ENCODE peak calls at places on chromosome 1, in six cellular contexts. One of them, this sample, is unnamed.

GRCh38 chr1:236663934-236664333 is 22.4 kb upstream of the ACTN2 start:
- DNase-seq in effector memory CD8-positive, alpha-beta T cell: no peak
- DNase-seq in iris pigment epithelial cell: peak
- DNase-seq in astrocyte of the spinal cord: no peak
- DNase-seq in nephron progenitor cell: no peak
- DNase-seq in fibroblast of the conjunctiva: no peak
- DNase-seq in this sample: no peak

GRCh38 chr1:84620720-84621313 is 46.6 kb upstream of the CTBS start:
- DNase-seq in astrocyte of the spinal cord: peak
- DNase-seq in effector memory CD8-positive, alpha-beta T cell: peak
- DNase-seq in fibroblast of the conjunctiva: peak
- DNase-seq in iris pigment epithelial cell: peak
- DNase-seq in nephron progenitor cell: peak
- DNase-seq in this sample: peak

GRCh38 chr1:151362308-151363155 is 10.0 kb downstream of the SELENBP1 start:
- DNase-seq in astrocyte of the spinal cord: no peak
- DNase-seq in iris pigment epithelial cell: no peak
- DNase-seq in effector memory CD8-positive, alpha-beta T cell: no peak
- DNase-seq in fibroblast of the conjunctiva: no peak
- DNase-seq in nephron progenitor cell: no peak
- DNase-seq in this sample: no peak

GRCh38 chr1:24875257-24875656 is 54.8 kb downstream of the RUNX3 start:
- DNase-seq in fibroblast of the conjunctiva: no peak
- DNase-seq in effector memory CD8-positive, alpha-beta T cell: no peak
- DNase-seq in astrocyte of the spinal cord: no peak
- DNase-seq in nephron progenitor cell: no peak
- DNase-seq in iris pigment epithelial cell: no peak
- DNase-seq in this sample: no peak

GRCh38 chr1:42730002-42730401 is 10.0 kb downstream of the CLDN19 start:
- DNase-seq in nephron progenitor cell: no peak
- DNase-seq in effector memory CD8-positive, alpha-beta T cell: no peak
- DNase-seq in astrocyte of the spinal cord: no peak
- DNase-seq in iris pigment epithelial cell: no peak
- DNase-seq in fibroblast of the conjunctiva: no peak
- DNase-seq in this sample: no peak

GRCh38 chr1:25832336-25833037 is 12.7 kb downstream of the MTFR1L start:
- DNase-seq in fibroblast of the conjunctiva: no peak
- DNase-seq in effector memory CD8-positive, alpha-beta T cell: no peak
- DNase-seq in nephron progenitor cell: no peak
- DNase-seq in astrocyte of the spinal cord: no peak
- DNase-seq in iris pigment epithelial cell: no peak
- DNase-seq in this sample: no peak

GRCh38 chr1:176338897-176339296 is 124.1 kb upstream of the PAPPA2 start:
- DNase-seq in iris pigment epithelial cell: no peak
- DNase-seq in effector memory CD8-positive, alpha-beta T cell: no peak
- DNase-seq in nephron progenitor cell: no peak
- DNase-seq in astrocyte of the spinal cord: no peak
- DNase-seq in fibroblast of the conjunctiva: no peak
- DNase-seq in this sample: no peak

GRCh38 chr1:178513278-178513983 is 522 bp downstream of the TEX35 start:
- DNase-seq in astrocyte of the spinal cord: peak
- DNase-seq in iris pigment epithelial cell: peak
- DNase-seq in nephron progenitor cell: no peak
- DNase-seq in fibroblast of the conjunctiva: no peak
- DNase-seq in effector memory CD8-positive, alpha-beta T cell: no peak
- DNase-seq in this sample: no peak

GRCh38 chr1:226444901-226445300 is 37.0 kb upstream of the PARP1 start:
- DNase-seq in fibroblast of the conjunctiva: no peak
- DNase-seq in nephron progenitor cell: no peak
- DNase-seq in astrocyte of the spinal cord: no peak
- DNase-seq in effector memory CD8-positive, alpha-beta T cell: peak
- DNase-seq in iris pigment epithelial cell: no peak
- DNase-seq in this sample: no peak

GRCh38 chr1:51320967-51321923 is 9.1 kb downstream of the TTC39A start:
- DNase-seq in nephron progenitor cell: no peak
- DNase-seq in effector memory CD8-positive, alpha-beta T cell: no peak
- DNase-seq in fibroblast of the conjunctiva: no peak
- DNase-seq in astrocyte of the spinal cord: no peak
- DNase-seq in iris pigment epithelial cell: no peak
- DNase-seq in this sample: no peak

GRCh38 chr1:208357663-208358507 is 113.7 kb upstream of the PLXNA2 start:
- DNase-seq in astrocyte of the spinal cord: no peak
- DNase-seq in fibroblast of the conjunctiva: no peak
- DNase-seq in nephron progenitor cell: no peak
- DNase-seq in effector memory CD8-positive, alpha-beta T cell: no peak
- DNase-seq in iris pigment epithelial cell: no peak
- DNase-seq in this sample: no peak

GRCh38 chr1:27011058-27011764 is 1.4 kb downstream of the TENT5B start:
- DNase-seq in nephron progenitor cell: peak
- DNase-seq in fibroblast of the conjunctiva: no peak
- DNase-seq in effector memory CD8-positive, alpha-beta T cell: no peak
- DNase-seq in astrocyte of the spinal cord: peak
- DNase-seq in iris pigment epithelial cell: peak
- DNase-seq in this sample: peak

GRCh38 chr1:220243947-220244346 is 28.3 kb downstream of the RAB3GAP2 start:
- DNase-seq in fibroblast of the conjunctiva: no peak
- DNase-seq in nephron progenitor cell: no peak
- DNase-seq in iris pigment epithelial cell: no peak
- DNase-seq in astrocyte of the spinal cord: no peak
- DNase-seq in effector memory CD8-positive, alpha-beta T cell: no peak
- DNase-seq in this sample: no peak

GRCh38 chr1:94895518-94895917 is 31.4 kb downstream of the CNN3 start:
- DNase-seq in effector memory CD8-positive, alpha-beta T cell: no peak
- DNase-seq in astrocyte of the spinal cord: no peak
- DNase-seq in iris pigment epithelial cell: no peak
- DNase-seq in fibroblast of the conjunctiva: no peak
- DNase-seq in nephron progenitor cell: no peak
- DNase-seq in this sample: no peak

GRCh38 chr1:230144010-230144614 is 77.1 kb downstream of the GALNT2 start:
- DNase-seq in iris pigment epithelial cell: no peak
- DNase-seq in astrocyte of the spinal cord: no peak
- DNase-seq in fibroblast of the conjunctiva: no peak
- DNase-seq in effector memory CD8-positive, alpha-beta T cell: no peak
- DNase-seq in nephron progenitor cell: no peak
- DNase-seq in this sample: no peak

GRCh38 chr1:14712136-14712535 is 113.7 kb downstream of the KAZN start:
- DNase-seq in iris pigment epithelial cell: no peak
- DNase-seq in nephron progenitor cell: no peak
- DNase-seq in fibroblast of the conjunctiva: no peak
- DNase-seq in astrocyte of the spinal cord: no peak
- DNase-seq in effector memory CD8-positive, alpha-beta T cell: no peak
- DNase-seq in this sample: no peak

GRCh38 chr1:193763313-193763712 is 576.9 kb upstream of the B3GALT2 start:
- DNase-seq in effector memory CD8-positive, alpha-beta T cell: no peak
- DNase-seq in nephron progenitor cell: no peak
- DNase-seq in fibroblast of the conjunctiva: no peak
- DNase-seq in astrocyte of the spinal cord: peak
- DNase-seq in iris pigment epithelial cell: peak
- DNase-seq in this sample: no peak

GRCh38 chr1:3432306-3432705 is 22.2 kb upstream of the ARHGEF16 start:
- DNase-seq in astrocyte of the spinal cord: no peak
- DNase-seq in effector memory CD8-positive, alpha-beta T cell: no peak
- DNase-seq in iris pigment epithelial cell: no peak
- DNase-seq in nephron progenitor cell: no peak
- DNase-seq in fibroblast of the conjunctiva: no peak
- DNase-seq in this sample: no peak

GRCh38 chr1:2151252-2151651 is 43.3 kb downstream of the FAAP20 start:
- DNase-seq in nephron progenitor cell: no peak
- DNase-seq in astrocyte of the spinal cord: no peak
- DNase-seq in effector memory CD8-positive, alpha-beta T cell: no peak
- DNase-seq in fibroblast of the conjunctiva: no peak
- DNase-seq in iris pigment epithelial cell: peak
- DNase-seq in this sample: no peak

GRCh38 chr1:153985341-153985912 is 712 bp downstream of the RAB13 start:
- DNase-seq in effector memory CD8-positive, alpha-beta T cell: no peak
- DNase-seq in nephron progenitor cell: no peak
- DNase-seq in astrocyte of the spinal cord: peak
- DNase-seq in iris pigment epithelial cell: peak
- DNase-seq in fibroblast of the conjunctiva: peak
- DNase-seq in this sample: no peak